ENCODE peak calls at places on chromosomes 16 and 17, in four cellular contexts. W, J, Z and A are unnamed samples.

GRCh38 chr16:14248791-14249190 is 177.7 kb downstream of the MRTFB start:
- DNase-seq in W (no peak), J (no peak), Z (no peak), A (no peak)

GRCh38 chr17:6599364-6599763 is 41.1 kb downstream of the KIAA0753 start:
- DNase-seq in W (peak), Z (no peak), J (no peak), A (peak)

GRCh38 chr17:80071116-80071980 is 30.0 kb upstream of the GAA start:
- DNase-seq in W (peak), J (no peak), Z (no peak), A (peak)

GRCh38 chr17:68794636-68795503 is 160.3 kb downstream of the ABCA8 start:
- DNase-seq in J (no peak), W (peak), Z (no peak), A (peak)

GRCh38 chr17:13727441-13728171 is 125.9 kb upstream of the HS3ST3A1 start:
- DNase-seq in Z (no peak), J (no peak), W (no peak), A (no peak)

GRCh38 chr16:75494696-75495601 is at the start of gene CHST6:
- DNase-seq in Z (peak), J (no peak), W (peak), A (peak)

GRCh38 chr16:68074850-68075249 is 10.3 kb upstream of the NFATC3 start:
- DNase-seq in Z (no peak), J (no peak), W (no peak), A (no peak)

GRCh38 chr16:29029168-29029994 is 44.5 kb downstream of the LAT start:
- DNase-seq in J (no peak), W (peak), Z (peak), A (peak)

GRCh38 chr16:86865866-86866675 is 287.7 kb downstream of the FOXL1 start:
- DNase-seq in J (no peak), W (no peak), Z (no peak), A (no peak)

GRCh38 chr16:49635591-49636581 is 220.0 kb downstream of the ZNF423 start:
- DNase-seq in J (no peak), Z (no peak), W (no peak), A (no peak)

GRCh38 chr16:15552507-15552906 is 90.4 kb downstream of the MARF1 start:
- DNase-seq in Z (no peak), W (no peak), J (no peak), A (no peak)

GRCh38 chr16:64489449-64489848 is 632.4 kb downstream of the CDH11 start:
- DNase-seq in W (no peak), J (no peak), Z (no peak), A (no peak)

GRCh38 chr16:57984443-57985203 is 13.7 kb upstream of the CNGB1 start:
- DNase-seq in W (peak), Z (peak), J (peak), A (no peak)

GRCh38 chr17:61395409-61395982 is 4.1 kb upstream of the TBX2 start:
- DNase-seq in J (no peak), W (no peak), Z (no peak), A (no peak)

GRCh38 chr16:87570938-87571867 is 31.1 kb upstream of the JPH3 start:
- DNase-seq in W (peak), Z (peak), J (peak), A (no peak)

GRCh38 chr16:85187447-85187846 is 75.2 kb upstream of the CIBAR2 start:
- DNase-seq in Z (no peak), W (no peak), J (no peak), A (no peak)

GRCh38 chr16:87127061-87127765 is 190.0 kb downstream of the C16orf95 start:
- DNase-seq in W (no peak), J (no peak), Z (no peak), A (no peak)

GRCh38 chr17:2468270-2468669 is 43.4 kb downstream of the METTL16 start:
- DNase-seq in J (no peak), Z (no peak), W (no peak), A (no peak)

GRCh38 chr17:19750835-19751234 is 2.7 kb upstream of the ALDH3A1 start:
- DNase-seq in Z (no peak), J (no peak), W (no peak), A (no peak)

GRCh38 chr17:18070861-18071340 is 16.8 kb upstream of the DRG2 start:
- DNase-seq in Z (peak), J (no peak), W (no peak), A (no peak)

GRCh38 chr17:5785343-5785742 is 201.0 kb upstream of the NLRP1 start:
- DNase-seq in Z (peak), W (no peak), J (no peak), A (no peak)

GRCh38 chr16:83994703-83995102 is 26.7 kb downstream of the NECAB2 start:
- DNase-seq in W (no peak), Z (no peak), J (no peak), A (no peak)

GRCh38 chr16:12573730-12574383 is 229.8 kb downstream of the CPPED1 start:
- DNase-seq in J (no peak), W (peak), Z (peak), A (peak)

GRCh38 chr16:86093801-86094750 is 195.1 kb downstream of the IRF8 start:
- DNase-seq in W (no peak), Z (no peak), J (no peak), A (no peak)

GRCh38 chr17:72039490-72039889 is 81.3 kb upstream of the SOX9 start:
- DNase-seq in Z (no peak), J (no peak), W (no peak), A (no peak)

GRCh38 chr16:90012978-90013745 is 6.1 kb downstream of the DBNDD1 start:
- DNase-seq in W (no peak), Z (no peak), J (no peak), A (no peak)

GRCh38 chr16:391885-392335 is 5.1 kb upstream of the NME4 start:
- DNase-seq in W (peak), J (no peak), Z (peak), A (no peak)

GRCh38 chr17:4980644-4981216 is 6.7 kb downstream of the CAMTA2 start:
- DNase-seq in Z (peak), J (no peak), W (peak), A (no peak)

GRCh38 chr17:10879110-10879509 is 41.2 kb upstream of the PIRT start:
- DNase-seq in W (peak), J (no peak), Z (peak), A (peak)

GRCh38 chr16:85757341-85757822 is 6.5 kb upstream of the C16orf74 start:
- DNase-seq in Z (no peak), W (no peak), J (no peak), A (no peak)

GRCh38 chr17:64155751-64156544 is 26.0 kb upstream of the ERN1 start:
- DNase-seq in Z (peak), W (peak), J (peak), A (peak)

GRCh38 chr16:3188675-3188924 is 596 bp downstream of the OR1F1 start:
- DNase-seq in Z (no peak), W (no peak), J (no peak), A (no peak)

GRCh38 chr17:33292184-33292980 is 713 bp downstream of the ASIC2 start:
- DNase-seq in J (no peak), Z (peak), W (peak), A (no peak)

GRCh38 chr17:47205419-47205963 is 3.7 kb upstream of the MYL4 start:
- DNase-seq in J (no peak), Z (peak), W (peak), A (no peak)

GRCh38 chr16:5071681-5072333 is at the start of gene ALG1:
- DNase-seq in W (peak), Z (peak), J (peak), A (peak)

GRCh38 chr17:36743130-36743529 is 141.7 kb downstream of the MRM1 start:
- DNase-seq in J (no peak), Z (no peak), W (no peak), A (no peak)